ENCODE peak calls at places on chromosomes 12 and 14, in four cellular contexts. V is WTC11, I is cerebellum, B is right cardiac atrium. H is an unnamed sample.

GRCh38 chr12:52036587-52037171 is 14.6 kb upstream of the NR4A1 start:
- DNase-seq in V (peak; percentile 78), I (peak; percentile 96), B (peak; percentile 96), H (peak; percentile 73)

GRCh38 chr14:99628832-99629618 is 15.9 kb upstream of the HHIPL1 start:
- DNase-seq in V (peak; percentile 84), I (peak; percentile 90), B (peak; percentile 92), H (peak; percentile 81)

GRCh38 chr12:124874188-124874587 is 10.5 kb upstream of the SCARB1 start:
- DNase-seq in V (no peak), I (no peak), B (no peak), H (no peak)

GRCh38 chr14:65940056-65940735 is 527.7 kb downstream of the FUT8 start:
- DNase-seq in V (no peak), I (no peak), B (no peak), H (peak; percentile 4)

GRCh38 chr12:8453796-8454195 is 2.0 kb upstream of the CLEC6A start:
- DNase-seq in V (no peak), I (no peak), B (no peak), H (no peak)

GRCh38 chr12:57047981-57048380 is 1.9 kb downstream of the MYO1A start:
- DNase-seq in V (no peak), I (no peak), B (no peak), H (no peak)

GRCh38 chr14:103243764-103244737 is 90.0 kb upstream of the EIF5 start:
- DNase-seq in V (no peak), I (no peak), B (no peak), H (no peak)

GRCh38 chr14:77708749-77709148 is 846 bp downstream of the SLIRP start:
- DNase-seq in V (no peak), I (no peak), B (no peak), H (no peak)

GRCh38 chr12:94560416-94561221 is 89.7 kb downstream of the TMCC3 start:
- DNase-seq in V (peak; percentile 81), I (no peak), B (no peak), H (no peak)

GRCh38 chr14:30885840-30886740 is 11.7 kb downstream of the COCH start:
- DNase-seq in V (no peak), I (no peak), B (no peak), H (no peak)

GRCh38 chr12:53345486-53346195 is 9.5 kb upstream of the SP7 start:
- DNase-seq in V (peak; percentile 28), I (no peak), B (peak; percentile 80), H (no peak)

GRCh38 chr12:107329569-107330324 is 236.4 kb upstream of the CRY1 start:
- DNase-seq in V (no peak), I (no peak), B (no peak), H (no peak)

GRCh38 chr12:3341594-3341993 is 149.4 kb upstream of the PRMT8 start:
- DNase-seq in V (no peak), I (no peak), B (no peak), H (peak; percentile 61)

GRCh38 chr14:71533396-71533795 is 398.8 kb upstream of the RGS6 start:
- DNase-seq in V (no peak), I (no peak), B (no peak), H (no peak)

GRCh38 chr12:117857632-117858274 is 111.0 kb downstream of the KSR2 start:
- DNase-seq in V (peak; percentile 83), I (no peak), B (no peak), H (peak; percentile 43)

GRCh38 chr12:8687846-8688601 is 9.8 kb upstream of the RIMKLB start:
- DNase-seq in V (no peak), I (peak; percentile 84), B (peak; percentile 60), H (peak; percentile 69)

GRCh38 chr14:106308839-106309389 is 782.5 kb downstream of the TMEM121 start:
- DNase-seq in V (peak; percentile 42), I (no peak), B (peak; percentile 62), H (no peak)

GRCh38 chr14:95348395-95349080 is 28.8 kb upstream of the CLMN start:
- DNase-seq in V (peak; percentile 32), I (no peak), B (no peak), H (no peak)

GRCh38 chr12:93913845-93914244 is 234.5 kb upstream of the PLXNC1 start:
- DNase-seq in V (no peak), I (no peak), B (no peak), H (no peak)